ENCODE peak calls at places on chromosomes 6 and 20, in seven cellular contexts. D is DND-41; R is CD4-positive, alpha-beta T cell; U is suprapubic skin; A is psoas muscle; N is GM12878; P is fibroblast of lung. S is an unnamed sample.

GRCh38 chr6:14280766-14281293 is 163.3 kb downstream of the CD83 start:
- DNase-seq in D (no peak), R (no peak), U (no peak), A (no peak), N (no peak), P (no peak), S (no peak)

GRCh38 chr20:23048283-23049200 is 930 bp downstream of the THBD start:
- DNase-seq in D (no peak), R (no peak), U (peak; percentile 84), A (peak; percentile 91), N (no peak), P (peak; percentile 23), S (no peak)

GRCh38 chr6:29345380-29345779 is 23.3 kb downstream of the OR5V1 start:
- DNase-seq in D (no peak), R (no peak), U (no peak), A (no peak), N (no peak), P (no peak), S (no peak)

GRCh38 chr20:40008177-40008576 is 680.9 kb downstream of the MAFB start:
- DNase-seq in D (no peak), R (no peak), U (no peak), A (peak; percentile 25), N (no peak), P (peak; percentile 44), S (no peak)

GRCh38 chr6:30743099-30744053 is 889 bp upstream of the FLOT1 start:
- DNase-seq in D (peak; percentile 58), R (peak; percentile 25), U (no peak), A (no peak), N (no peak), P (peak; percentile 29), S (no peak)

GRCh38 chr6:89950879-89951391 is 56.7 kb downstream of the GJA10 start:
- DNase-seq in D (no peak), R (no peak), U (no peak), A (no peak), N (no peak), P (no peak), S (no peak)

GRCh38 chr6:23244300-23244699 is 674.9 kb downstream of the HDGFL1 start:
- DNase-seq in D (no peak), R (no peak), U (no peak), A (no peak), N (no peak), P (peak; percentile 86), S (no peak)

GRCh38 chr6:89790403-89790802 is 29.2 kb downstream of the MDN1 start:
- DNase-seq in D (no peak), R (no peak), U (no peak), A (no peak), N (no peak), P (no peak), S (no peak)

GRCh38 chr6:33677153-33677660 is 34.3 kb downstream of the UQCC2 start:
- DNase-seq in D (no peak), R (no peak), U (no peak), A (no peak), N (no peak), P (peak; percentile 18), S (no peak)

GRCh38 chr20:63080811-63081210 is 74.0 kb upstream of the BHLHE23 start:
- DNase-seq in D (no peak), R (no peak), U (peak; percentile 15), A (no peak), N (no peak), P (no peak), S (no peak)

GRCh38 chr20:63089051-63089907 is 82.5 kb upstream of the BHLHE23 start:
- DNase-seq in D (no peak), R (no peak), U (peak; percentile 80), A (peak; percentile 39), N (no peak), P (no peak), S (no peak)

GRCh38 chr6:161100072-161100471 is 108.5 kb downstream of the MAP3K4 start:
- DNase-seq in D (no peak), R (no peak), U (no peak), A (no peak), N (no peak), P (no peak), S (peak; percentile 6)

GRCh38 chr6:140729521-140729920 is 1355.1 kb upstream of the CITED2 start:
- DNase-seq in D (no peak), R (no peak), U (no peak), A (no peak), N (no peak), P (no peak), S (no peak)

GRCh38 chr6:44022296-44022661 is 105.0 kb downstream of the MRPL14 start:
- DNase-seq in D (no peak), R (no peak), U (no peak), A (no peak), N (no peak), P (peak; percentile 60), S (no peak)

GRCh38 chr6:20678831-20679352 is 144.6 kb downstream of the CDKAL1 start:
- DNase-seq in D (no peak), R (no peak), U (no peak), A (no peak), N (no peak), P (no peak), S (no peak)

GRCh38 chr6:163837681-163838431 is 423.3 kb downstream of the QKI start:
- DNase-seq in D (no peak), R (no peak), U (no peak), A (peak; percentile 48), N (no peak), P (peak; percentile 38), S (peak; percentile 22)

GRCh38 chr6:21586760-21587181 is 6.8 kb upstream of the SOX4 start:
- DNase-seq in D (no peak), R (no peak), U (no peak), A (no peak), N (no peak), P (no peak), S (no peak)

GRCh38 chr6:39330476-39330875 is 8.0 kb upstream of the KCNK16 start:
- DNase-seq in D (no peak), R (no peak), U (no peak), A (no peak), N (no peak), P (no peak), S (no peak)

GRCh38 chr6:15953152-15953880 is 175.6 kb upstream of the MYLIP start:
- DNase-seq in D (no peak), R (no peak), U (no peak), A (no peak), N (no peak), P (no peak), S (no peak)

GRCh38 chr6:7914991-7915789 is 4.6 kb upstream of the TXNDC5 start:
- DNase-seq in D (no peak), R (no peak), U (peak; percentile 91), A (peak; percentile 84), N (no peak), P (peak; percentile 62), S (no peak)
- H3K27ac ChIP-seq in D (no peak overlapping the region), R (no peak overlapping the region), U (no peak overlapping the region), A (no peak overlapping the region), N (no peak overlapping the region), P (no peak overlapping the region), S (no peak overlapping the region)

GRCh38 chr20:21515300-21516179 is 1.7 kb upstream of the NKX2-2 start:
- DNase-seq in D (no peak), R (no peak), U (no peak), A (no peak), N (no peak), P (no peak), S (no peak)

GRCh38 chr20:21513181-21513663 is 642 bp downstream of the NKX2-2 start:
- DNase-seq in D (no peak), R (no peak), U (no peak), A (no peak), N (no peak), P (no peak), S (no peak)

GRCh38 chr20:21513881-21514540 is at the start of gene NKX2-2:
- DNase-seq in D (no peak), R (no peak), U (no peak), A (peak; percentile 49), N (no peak), P (no peak), S (no peak)

GRCh38 chr20:21516180-21516567 is 2.3 kb upstream of the NKX2-2 start:
- DNase-seq in D (no peak), R (no peak), U (no peak), A (no peak), N (no peak), P (no peak), S (no peak)

DNA sequence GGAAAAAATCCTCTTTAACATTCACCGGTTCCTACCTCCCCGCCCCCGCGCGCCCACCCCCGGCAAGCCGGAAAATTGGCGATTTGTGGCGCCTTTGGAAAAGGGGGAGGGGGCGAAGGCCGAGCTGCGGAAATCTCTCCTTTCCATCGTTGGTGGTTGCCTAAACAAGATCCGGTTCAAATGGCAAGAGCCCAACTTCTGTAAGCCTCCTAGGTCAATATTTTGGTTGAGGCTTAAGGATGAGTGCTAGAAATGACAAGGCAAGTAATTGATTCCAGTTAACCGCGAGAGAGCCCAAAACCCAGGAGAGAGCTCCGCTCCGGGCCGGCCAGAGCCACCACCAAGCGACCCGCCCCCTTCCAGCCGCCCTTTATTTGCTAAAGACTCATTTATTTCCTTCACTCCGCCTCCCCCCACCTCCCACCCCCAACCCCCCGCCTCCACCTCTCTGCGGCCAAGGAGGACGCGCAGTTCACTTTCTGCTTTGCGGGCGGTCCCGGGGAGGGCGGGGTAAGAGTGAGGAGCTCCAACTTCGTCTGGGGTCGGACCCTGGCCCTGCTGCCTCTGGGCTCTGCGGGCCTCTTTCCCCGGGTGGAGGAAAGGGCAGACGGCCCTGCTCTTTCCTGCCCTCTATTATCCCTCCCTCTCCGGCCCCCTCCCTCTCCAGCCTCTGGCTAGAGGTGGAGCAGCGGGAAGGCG is 838 bp upstream of the NKX2-2 start:
- DNase-seq in D (no peak), R (no peak), U (no peak), A (no peak), N (no peak), P (no peak), S (peak; percentile 32)
- H3K27ac ChIP-seq in D (no peak overlapping the region), R (no peak overlapping the region), U (no peak overlapping the region), A (no peak overlapping the region), N (no peak overlapping the region), P (no peak overlapping the region), S (no peak overlapping the region)

DNA sequence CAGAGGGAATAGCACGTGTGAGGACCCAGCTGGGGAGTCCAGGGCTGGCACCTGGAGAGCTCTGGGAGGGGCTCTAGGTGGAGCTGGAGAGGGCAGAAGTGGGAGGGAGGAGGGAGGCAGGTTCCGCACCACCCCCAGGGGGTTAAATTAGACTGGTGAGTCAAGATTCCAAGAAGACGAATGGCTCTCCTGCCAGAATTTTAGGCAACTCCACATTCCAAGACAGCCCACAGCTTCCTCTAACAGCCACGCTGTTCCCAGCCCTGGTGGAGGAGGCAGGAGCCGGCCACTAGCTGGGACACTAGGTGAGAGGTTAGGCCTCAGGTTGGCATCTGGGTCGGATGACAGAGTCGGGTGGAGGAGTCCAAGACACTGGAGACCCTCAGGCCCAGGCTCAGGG is 60.2 kb downstream of the TFAP2C start:
- DNase-seq in D (no peak), R (no peak), U (no peak), A (no peak), N (no peak), P (peak; percentile 1), S (no peak)
- H3K27ac ChIP-seq in D (no peak overlapping the region), R (no peak overlapping the region), U (no peak overlapping the region), A (no peak overlapping the region), N (no peak overlapping the region), P (no peak overlapping the region), S (no peak overlapping the region)

DNA sequence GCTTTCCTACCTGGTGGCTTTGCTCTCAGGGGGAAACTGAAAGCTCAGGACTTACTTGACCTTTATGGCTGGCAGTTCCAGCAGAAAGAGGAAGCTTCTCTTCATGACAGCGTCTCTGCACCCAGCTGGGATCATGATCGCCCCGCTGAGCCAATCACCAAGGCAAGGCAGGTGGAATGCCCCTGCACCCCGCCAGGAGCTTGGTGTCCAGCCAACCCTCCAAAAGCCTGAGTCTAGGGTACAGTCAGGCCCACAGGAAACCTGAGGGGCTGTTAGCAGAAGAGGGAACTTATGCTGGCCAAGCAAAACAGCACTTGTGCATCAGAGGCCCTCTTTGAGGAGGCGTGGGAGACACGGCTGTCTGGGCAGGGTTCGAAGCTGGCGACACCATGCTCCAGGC is 188.3 kb upstream of the GMDS start:
- DNase-seq in D (no peak), R (no peak), U (peak; percentile 48), A (no peak), N (no peak), P (no peak), S (no peak)
- H3K27ac ChIP-seq in D (no peak overlapping the region), R (no peak overlapping the region), U (no peak overlapping the region), A (no peak overlapping the region), N (no peak overlapping the region), P (no peak overlapping the region), S (no peak overlapping the region)